ENCODE peak calls at places on chromosomes 11 and 22, in ten cellular contexts. One of them, this sample, is unnamed.

GRCh38 chr11:61023086-61024035 is 51.9 kb downstream of the CD6 start:
- DNase-seq in mesendoderm: no peak
- DNase-seq in HCT116: no peak
- DNase-seq in endothelial cell of umbilical vein: no peak
- DNase-seq in IMR-90: no peak
- DNase-seq in endodermal cell: no peak
- DNase-seq in PC-3: no peak
- DNase-seq in K562: no peak
- DNase-seq in fibroblast of lung: no peak
- DNase-seq in SK-N-SH: no peak
- DNase-seq in this sample: no peak

GRCh38 chr11:73141031-73141308 is 1.1 kb downstream of the FCHSD2 start:
- DNase-seq in HCT116: no peak
- DNase-seq in fibroblast of lung: no peak
- DNase-seq in mesendoderm: no peak
- DNase-seq in IMR-90: no peak
- DNase-seq in K562: peak
- DNase-seq in PC-3: peak
- DNase-seq in endothelial cell of umbilical vein: no peak
- DNase-seq in SK-N-SH: peak
- DNase-seq in endodermal cell: no peak
- DNase-seq in this sample: peak

GRCh38 chr22:48247829-48248228 is 1485.4 kb downstream of the TBC1D22A start:
- DNase-seq in SK-N-SH: no peak
- DNase-seq in IMR-90: no peak
- DNase-seq in endodermal cell: no peak
- DNase-seq in K562: no peak
- DNase-seq in endothelial cell of umbilical vein: no peak
- DNase-seq in PC-3: no peak
- DNase-seq in mesendoderm: no peak
- DNase-seq in fibroblast of lung: no peak
- DNase-seq in HCT116: no peak
- DNase-seq in this sample: no peak

GRCh38 chr11:61996933-61997332 is 29.5 kb upstream of the FTH1 start:
- DNase-seq in mesendoderm: peak
- DNase-seq in IMR-90: no peak
- DNase-seq in fibroblast of lung: no peak
- DNase-seq in SK-N-SH: no peak
- DNase-seq in endothelial cell of umbilical vein: no peak
- DNase-seq in PC-3: no peak
- DNase-seq in HCT116: no peak
- DNase-seq in K562: no peak
- DNase-seq in endodermal cell: peak
- DNase-seq in this sample: no peak

GRCh38 chr11:74449369-74449931 is 17.9 kb downstream of the KCNE3 start:
- DNase-seq in PC-3: peak
- DNase-seq in fibroblast of lung: peak
- DNase-seq in SK-N-SH: peak
- DNase-seq in HCT116: peak
- DNase-seq in endodermal cell: peak
- DNase-seq in mesendoderm: peak
- DNase-seq in IMR-90: peak
- DNase-seq in K562: peak
- DNase-seq in endothelial cell of umbilical vein: peak
- DNase-seq in this sample: no peak

GRCh38 chr11:11173316-11174025 is 179.6 kb downstream of the CSNK2A3 start:
- DNase-seq in HCT116: no peak
- DNase-seq in K562: no peak
- DNase-seq in endothelial cell of umbilical vein: no peak
- DNase-seq in mesendoderm: no peak
- DNase-seq in endodermal cell: no peak
- DNase-seq in PC-3: peak
- DNase-seq in SK-N-SH: no peak
- DNase-seq in fibroblast of lung: no peak
- DNase-seq in IMR-90: no peak
- DNase-seq in this sample: no peak

GRCh38 chr11:75246673-75247350 is 6.2 kb downstream of the TPBGL start:
- DNase-seq in PC-3: no peak
- DNase-seq in mesendoderm: no peak
- DNase-seq in endothelial cell of umbilical vein: no peak
- DNase-seq in fibroblast of lung: no peak
- DNase-seq in HCT116: no peak
- DNase-seq in K562: no peak
- DNase-seq in SK-N-SH: no peak
- DNase-seq in endodermal cell: peak
- DNase-seq in IMR-90: no peak
- DNase-seq in this sample: peak

GRCh38 chr22:49107961-49108530 is 719.6 kb downstream of the BRD1 start:
- DNase-seq in HCT116: no peak
- DNase-seq in endodermal cell: peak
- DNase-seq in IMR-90: no peak
- DNase-seq in mesendoderm: no peak
- DNase-seq in K562: no peak
- DNase-seq in SK-N-SH: no peak
- DNase-seq in PC-3: no peak
- DNase-seq in fibroblast of lung: no peak
- DNase-seq in endothelial cell of umbilical vein: no peak
- DNase-seq in this sample: peak

GRCh38 chr11:504994-505344 is 2.1 kb downstream of the RNH1 start:
- DNase-seq in SK-N-SH: no peak
- DNase-seq in endothelial cell of umbilical vein: no peak
- DNase-seq in K562: no peak
- DNase-seq in endodermal cell: no peak
- DNase-seq in IMR-90: no peak
- DNase-seq in mesendoderm: no peak
- DNase-seq in PC-3: peak
- DNase-seq in HCT116: no peak
- DNase-seq in fibroblast of lung: no peak
- DNase-seq in this sample: no peak

GRCh38 chr11:501683-502287 is 5.3 kb downstream of the RNH1 start:
- DNase-seq in fibroblast of lung: no peak
- DNase-seq in SK-N-SH: no peak
- DNase-seq in HCT116: no peak
- DNase-seq in endothelial cell of umbilical vein: no peak
- DNase-seq in IMR-90: no peak
- DNase-seq in endodermal cell: no peak
- DNase-seq in K562: no peak
- DNase-seq in mesendoderm: no peak
- DNase-seq in PC-3: no peak
- DNase-seq in this sample: no peak

GRCh38 chr11:504053-504993 is 2.7 kb downstream of the RNH1 start:
- DNase-seq in endodermal cell: peak
- DNase-seq in HCT116: no peak
- DNase-seq in IMR-90: no peak
- DNase-seq in endothelial cell of umbilical vein: peak
- DNase-seq in PC-3: no peak
- DNase-seq in SK-N-SH: no peak
- DNase-seq in fibroblast of lung: peak
- DNase-seq in mesendoderm: no peak
- DNase-seq in K562: peak
- DNase-seq in this sample: peak

GRCh38 chr11:502288-503178 is 4.5 kb downstream of the RNH1 start:
- DNase-seq in IMR-90: no peak
- DNase-seq in PC-3: no peak
- DNase-seq in K562: no peak
- DNase-seq in endothelial cell of umbilical vein: no peak
- DNase-seq in SK-N-SH: peak
- DNase-seq in HCT116: no peak
- DNase-seq in fibroblast of lung: no peak
- DNase-seq in endodermal cell: peak
- DNase-seq in mesendoderm: no peak
- DNase-seq in this sample: no peak

DNA sequence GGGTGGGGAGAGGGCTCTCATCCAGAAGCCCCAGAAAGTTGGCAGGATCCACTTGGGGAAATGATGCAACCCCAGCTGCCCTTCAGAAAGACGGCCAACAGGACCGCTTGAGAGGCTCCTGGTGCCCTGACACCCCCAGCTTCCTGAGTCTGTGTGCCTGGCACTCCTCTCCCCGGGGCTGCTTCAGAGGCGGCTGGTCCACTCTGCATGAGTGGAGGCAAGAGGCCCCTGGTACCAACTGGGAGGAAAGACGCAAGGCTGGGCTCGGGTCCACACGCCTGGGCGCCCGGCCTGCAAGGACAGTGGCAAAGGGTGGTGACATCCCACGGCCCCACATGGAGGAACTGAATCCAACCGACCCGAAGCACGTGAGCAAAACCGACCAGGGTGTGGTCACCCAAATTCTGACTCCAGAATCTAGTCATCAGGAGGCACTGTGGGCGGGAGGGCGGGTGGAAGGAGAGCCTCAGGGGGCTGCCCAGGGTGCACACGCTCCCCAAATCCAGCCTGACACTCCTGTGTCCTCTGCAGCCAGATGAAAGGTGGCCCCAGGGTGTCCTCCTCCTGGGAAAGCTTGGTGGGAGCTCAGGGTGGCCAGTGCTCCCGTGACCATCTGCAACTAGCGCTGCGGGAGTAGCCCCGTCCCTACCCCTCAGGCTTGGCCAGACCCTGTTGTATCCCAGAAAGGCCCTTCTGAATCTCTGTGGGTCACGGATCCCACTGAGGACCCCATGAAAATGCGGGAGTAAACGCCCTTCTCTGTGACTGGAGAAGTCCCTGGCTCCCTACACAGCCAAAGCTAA is 3.7 kb downstream of the RNH1 start:
- DNase-seq in IMR-90: peak
- DNase-seq in SK-N-SH: no peak
- DNase-seq in mesendoderm: no peak
- DNase-seq in fibroblast of lung: peak
- DNase-seq in PC-3: no peak
- DNase-seq in K562: peak
- DNase-seq in HCT116: no peak
- DNase-seq in endothelial cell of umbilical vein: no peak
- DNase-seq in endodermal cell: peak
- DNase-seq in this sample: no peak
- H3K9ac ChIP-seq in IMR-90: peak
- H3K9ac ChIP-seq in SK-N-SH: no peak
- H3K9ac ChIP-seq in mesendoderm: no peak
- H3K9ac ChIP-seq in fibroblast of lung: peak
- H3K9ac ChIP-seq in PC-3: no peak
- H3K9ac ChIP-seq in K562: peak
- H3K9ac ChIP-seq in HCT116: no peak
- H3K9ac ChIP-seq in endothelial cell of umbilical vein: no peak
- H3K9ac ChIP-seq in endodermal cell: no peak
- H3K9ac ChIP-seq in this sample: peak

GRCh38 chr11:2891901-2892214 is 6.3 kb upstream of the CDKN1C start:
- DNase-seq in IMR-90: peak
- DNase-seq in endodermal cell: no peak
- DNase-seq in fibroblast of lung: no peak
- DNase-seq in mesendoderm: no peak
- DNase-seq in K562: no peak
- DNase-seq in PC-3: no peak
- DNase-seq in SK-N-SH: no peak
- DNase-seq in endothelial cell of umbilical vein: no peak
- DNase-seq in HCT116: no peak
- DNase-seq in this sample: no peak

GRCh38 chr11:2891291-2891690 is 5.7 kb upstream of the CDKN1C start:
- DNase-seq in SK-N-SH: peak
- DNase-seq in endodermal cell: peak
- DNase-seq in endothelial cell of umbilical vein: no peak
- DNase-seq in IMR-90: no peak
- DNase-seq in PC-3: no peak
- DNase-seq in fibroblast of lung: peak
- DNase-seq in K562: peak
- DNase-seq in HCT116: no peak
- DNase-seq in mesendoderm: peak
- DNase-seq in this sample: no peak

GRCh38 chr11:2893021-2893528 is 7.5 kb upstream of the CDKN1C start:
- DNase-seq in IMR-90: no peak
- DNase-seq in K562: no peak
- DNase-seq in mesendoderm: no peak
- DNase-seq in endodermal cell: no peak
- DNase-seq in endothelial cell of umbilical vein: no peak
- DNase-seq in HCT116: no peak
- DNase-seq in SK-N-SH: no peak
- DNase-seq in fibroblast of lung: no peak
- DNase-seq in PC-3: no peak
- DNase-seq in this sample: no peak

GRCh38 chr11:2893935-2894334 is 8.4 kb upstream of the CDKN1C start:
- DNase-seq in IMR-90: no peak
- DNase-seq in endothelial cell of umbilical vein: no peak
- DNase-seq in HCT116: no peak
- DNase-seq in mesendoderm: no peak
- DNase-seq in SK-N-SH: no peak
- DNase-seq in K562: no peak
- DNase-seq in fibroblast of lung: no peak
- DNase-seq in endodermal cell: no peak
- DNase-seq in PC-3: no peak
- DNase-seq in this sample: no peak

GRCh38 chr11:2892215-2893020 is 6.8 kb upstream of the CDKN1C start:
- DNase-seq in HCT116: no peak
- DNase-seq in PC-3: peak
- DNase-seq in IMR-90: peak
- DNase-seq in fibroblast of lung: peak
- DNase-seq in endothelial cell of umbilical vein: peak
- DNase-seq in SK-N-SH: peak
- DNase-seq in K562: peak
- DNase-seq in mesendoderm: peak
- DNase-seq in endodermal cell: peak
- DNase-seq in this sample: peak
- H3K9ac ChIP-seq in HCT116: peak
- H3K9ac ChIP-seq in PC-3: peak
- H3K9ac ChIP-seq in IMR-90: peak
- H3K9ac ChIP-seq in fibroblast of lung: peak
- H3K9ac ChIP-seq in endothelial cell of umbilical vein: peak
- H3K9ac ChIP-seq in SK-N-SH: peak
- H3K9ac ChIP-seq in K562: peak
- H3K9ac ChIP-seq in mesendoderm: peak
- H3K9ac ChIP-seq in endodermal cell: no peak
- H3K9ac ChIP-seq in this sample: peak

DNA sequence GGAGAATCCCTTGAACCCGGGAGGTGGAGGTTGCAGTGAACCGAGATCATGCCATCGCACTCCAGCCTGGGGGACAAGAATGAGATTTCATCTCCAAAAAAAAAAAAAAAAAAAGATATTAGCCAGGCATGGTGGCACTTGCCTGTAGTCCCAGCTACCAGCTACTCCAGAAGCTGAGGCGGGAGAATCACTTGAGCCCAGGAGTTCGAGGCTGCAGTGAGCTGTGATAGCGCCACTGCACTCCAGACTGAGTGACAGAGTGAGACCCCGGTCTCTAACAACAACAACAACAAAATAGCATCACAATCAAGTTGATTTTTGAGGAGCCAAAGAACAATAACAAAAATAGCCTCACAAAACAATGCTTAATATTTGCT is 2.3 kb downstream of the PMM1 start:
- DNase-seq in IMR-90: no peak
- DNase-seq in HCT116: no peak
- DNase-seq in endodermal cell: no peak
- DNase-seq in mesendoderm: no peak
- DNase-seq in K562: no peak
- DNase-seq in SK-N-SH: no peak
- DNase-seq in fibroblast of lung: no peak
- DNase-seq in endothelial cell of umbilical vein: no peak
- DNase-seq in PC-3: no peak
- DNase-seq in this sample: no peak
- H3K9ac ChIP-seq in IMR-90: no peak
- H3K9ac ChIP-seq in HCT116: no peak
- H3K9ac ChIP-seq in endodermal cell: no peak
- H3K9ac ChIP-seq in mesendoderm: no peak
- H3K9ac ChIP-seq in K562: peak
- H3K9ac ChIP-seq in SK-N-SH: no peak
- H3K9ac ChIP-seq in fibroblast of lung: no peak
- H3K9ac ChIP-seq in endothelial cell of umbilical vein: no peak
- H3K9ac ChIP-seq in PC-3: no peak
- H3K9ac ChIP-seq in this sample: peak

GRCh38 chr22:29195118-29195963 is 10.4 kb upstream of the EMID1 start:
- DNase-seq in SK-N-SH: peak
- DNase-seq in endothelial cell of umbilical vein: no peak
- DNase-seq in HCT116: no peak
- DNase-seq in K562: peak
- DNase-seq in PC-3: no peak
- DNase-seq in fibroblast of lung: no peak
- DNase-seq in IMR-90: no peak
- DNase-seq in mesendoderm: peak
- DNase-seq in endodermal cell: no peak
- DNase-seq in this sample: peak
- H3K9ac ChIP-seq in SK-N-SH: no peak
- H3K9ac ChIP-seq in endothelial cell of umbilical vein: no peak
- H3K9ac ChIP-seq in HCT116: no peak
- H3K9ac ChIP-seq in K562: peak
- H3K9ac ChIP-seq in PC-3: no peak
- H3K9ac ChIP-seq in fibroblast of lung: no peak
- H3K9ac ChIP-seq in IMR-90: no peak
- H3K9ac ChIP-seq in mesendoderm: no peak
- H3K9ac ChIP-seq in endodermal cell: no peak
- H3K9ac ChIP-seq in this sample: no peak